ENCODE peak calls at places on chromosomes 2 and 18, in six cellular contexts. F is H1, C is IMR-90, L is mesenchymal stem cell, D is H9, W is trophoblast cell. G is an unnamed sample.
A peak's percentile ranks its signal among the peaks of the same experiment; 100 is the strongest.

GRCh38 chr2:68737717-68738116 is 3.1 kb downstream of the ARHGAP25 start:
- DNase-seq in D (no peak), L (peak; percentile 47), W (no peak), C (no peak), F (no peak), G (no peak)

GRCh38 chr2:62410015-62410453 is 96.0 kb downstream of the TMEM17 start:
- DNase-seq in C (no peak), F (no peak), L (no peak), W (no peak), D (no peak), G (no peak)

GRCh38 chr18:57441395-57441794 is 6.2 kb downstream of the ONECUT2 start:
- DNase-seq in L (no peak), D (peak; percentile 66), F (no peak), W (no peak), C (peak; percentile 33), G (no peak)

GRCh38 chr2:171407030-171407707 is 26.6 kb downstream of the METTL8 start:
- DNase-seq in D (no peak), W (no peak), C (no peak), F (no peak), L (no peak), G (no peak)

GRCh38 chr18:23498062-23498582 is 5.2 kb upstream of the RMC1 start:
- DNase-seq in D (no peak), C (no peak), L (no peak), W (no peak), F (no peak), G (no peak)

GRCh38 chr2:169757356-169757755 is 23.7 kb downstream of the KLHL23 start:
- DNase-seq in D (no peak), C (no peak), W (no peak), F (no peak), L (no peak), G (no peak)

GRCh38 chr2:74080346-74080745 is 67.4 kb downstream of the BOLA3 start:
- DNase-seq in W (no peak), C (no peak), L (no peak), D (no peak), F (no peak), G (no peak)

GRCh38 chr18:79383388-79384056 is 12.2 kb upstream of the NFATC1 start:
- DNase-seq in D (peak; percentile 19), F (no peak), L (no peak), C (no peak), W (no peak), G (no peak)

GRCh38 chr2:60505861-60506260 is 47.6 kb downstream of the BCL11A start:
- DNase-seq in C (no peak), D (no peak), F (no peak), W (no peak), L (no peak), G (no peak)

GRCh38 chr2:44884677-44885076 is 56.8 kb upstream of the SIX3 start:
- DNase-seq in D (no peak), L (no peak), W (no peak), F (no peak), C (no peak), G (no peak)

GRCh38 chr2:27736890-27737204 is 34.7 kb upstream of the MRPL33 start:
- DNase-seq in D (no peak), F (no peak), W (no peak), L (no peak), C (no peak), G (no peak)

GRCh38 chr2:529852-530251 is 147.4 kb downstream of the TMEM18 start:
- DNase-seq in L (no peak), W (no peak), D (no peak), C (no peak), F (no peak), G (no peak)

GRCh38 chr2:160085662-160086061 is 23.2 kb upstream of the PLA2R1 start:
- DNase-seq in W (no peak), L (no peak), F (no peak), D (no peak), C (no peak), G (no peak)

GRCh38 chr2:119407430-119408220 is 24.0 kb upstream of the TMEM37 start:
- DNase-seq in D (peak; percentile 59), C (peak; percentile 58), F (no peak), L (peak; percentile 67), W (peak; percentile 18), G (peak; percentile 61)

GRCh38 chr2:5694016-5694690 is 2.0 kb downstream of the SOX11 start:
- DNase-seq in D (no peak), C (peak; percentile 25), W (no peak), L (peak; percentile 32), F (no peak), G (no peak)

GRCh38 chr2:64524604-64525322 is 635 bp downstream of the AFTPH start:
- DNase-seq in W (peak; percentile 49), D (peak; percentile 48), F (no peak), L (peak; percentile 54), C (peak; percentile 7), G (no peak)

GRCh38 chr2:57597940-57598339 is 448.7 kb upstream of the VRK2 start:
- DNase-seq in W (no peak), D (no peak), C (no peak), F (no peak), L (no peak), G (no peak)

DNA sequence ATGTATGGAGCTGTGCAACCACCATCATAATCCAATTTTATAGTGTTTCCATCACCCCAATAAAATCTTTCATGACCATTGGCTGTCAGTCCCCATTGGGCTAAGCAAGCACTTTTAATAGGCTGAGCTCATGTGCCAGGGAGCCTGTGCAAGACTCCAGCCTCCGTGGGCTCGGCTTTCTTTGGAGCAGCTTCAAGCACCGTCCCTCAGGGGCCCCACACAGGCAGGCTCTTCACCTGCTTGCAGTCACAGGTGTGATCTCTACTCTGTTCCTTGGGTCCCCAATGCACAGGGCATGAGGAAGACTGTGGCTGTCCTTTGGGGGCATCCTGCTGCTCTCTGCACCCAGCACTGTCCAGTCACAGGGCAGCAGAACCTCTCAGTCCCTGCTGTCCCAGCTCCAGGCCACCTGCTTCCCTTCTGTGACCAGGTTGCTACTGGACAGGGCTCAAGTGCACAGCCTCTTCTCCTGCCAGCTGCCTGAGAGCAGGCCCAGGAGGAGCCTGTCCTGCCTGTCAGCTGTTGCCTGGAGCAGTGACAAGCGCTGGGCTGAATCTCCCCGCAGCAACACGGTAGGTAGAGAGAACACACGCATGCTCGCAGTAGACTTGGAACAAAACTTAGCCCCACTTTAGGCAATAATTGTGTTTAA is 40.7 kb upstream of the TMEM131 start:
- DNase-seq in W (no peak), D (no peak), F (no peak), C (no peak), L (no peak), G (no peak)
- H2AK5ac ChIP-seq in W (no peak overlapping the region), D (no peak overlapping the region), F (no peak overlapping the region), C (no peak overlapping the region), L (no peak overlapping the region), G (no peak overlapping the region)

DNA sequence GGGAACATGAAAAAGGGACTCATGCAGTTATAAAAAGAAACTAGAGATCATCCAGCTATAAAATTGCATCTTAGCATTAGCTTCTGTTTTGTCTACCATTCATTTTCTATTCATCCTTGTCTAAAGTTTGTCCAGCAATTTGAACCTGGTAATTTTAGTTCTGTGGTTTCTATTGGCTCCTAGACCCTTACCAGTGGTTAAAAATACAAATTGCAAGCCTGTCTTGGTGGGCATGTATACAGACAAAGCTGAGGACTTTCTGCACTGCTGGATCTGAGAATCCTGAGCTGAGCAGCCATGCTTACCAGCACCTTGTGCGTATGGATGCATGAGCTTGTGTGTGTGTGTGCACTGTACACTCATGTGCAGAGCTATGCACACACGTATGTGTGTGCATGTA is 144.9 kb downstream of the FAM210A start:
- DNase-seq in F (no peak), L (no peak), C (no peak), W (no peak), D (no peak), G (no peak)
- H2AFZ ChIP-seq in F (no peak overlapping the region), L (no peak overlapping the region), C (no peak overlapping the region), W (no peak overlapping the region), D (no peak overlapping the region), G (no peak overlapping the region)

GRCh38 chr18:24862225-24862893 is 401.9 kb downstream of the HRH4 start:
- DNase-seq in L (no peak), D (peak; percentile 37), C (no peak), F (no peak), W (no peak), G (peak; percentile 57)
- H2AK5ac ChIP-seq in L (no peak overlapping the region), D (no peak overlapping the region), C (no peak overlapping the region), F (peak overlapping the region; percentile 40), W (no peak overlapping the region), G (no peak overlapping the region)

GRCh38 chr2:113013336-113013661 is 8.0 kb downstream of the IL36A start:
- DNase-seq in C (no peak), D (no peak), W (no peak), L (no peak), F (no peak), G (no peak)

GRCh38 chr2:113010088-113010487 is 4.8 kb downstream of the IL36A start:
- DNase-seq in L (no peak), W (peak; percentile 17), D (no peak), C (peak; percentile 2), F (no peak), G (no peak)

GRCh38 chr2:113011108-113011507 is 5.8 kb downstream of the IL36A start:
- DNase-seq in C (no peak), L (no peak), D (no peak), F (no peak), W (no peak), G (no peak)

GRCh38 chr2:113014067-113014466 is 8.8 kb downstream of the IL36A start:
- DNase-seq in L (no peak), F (no peak), C (no peak), D (no peak), W (no peak), G (no peak)

DNA sequence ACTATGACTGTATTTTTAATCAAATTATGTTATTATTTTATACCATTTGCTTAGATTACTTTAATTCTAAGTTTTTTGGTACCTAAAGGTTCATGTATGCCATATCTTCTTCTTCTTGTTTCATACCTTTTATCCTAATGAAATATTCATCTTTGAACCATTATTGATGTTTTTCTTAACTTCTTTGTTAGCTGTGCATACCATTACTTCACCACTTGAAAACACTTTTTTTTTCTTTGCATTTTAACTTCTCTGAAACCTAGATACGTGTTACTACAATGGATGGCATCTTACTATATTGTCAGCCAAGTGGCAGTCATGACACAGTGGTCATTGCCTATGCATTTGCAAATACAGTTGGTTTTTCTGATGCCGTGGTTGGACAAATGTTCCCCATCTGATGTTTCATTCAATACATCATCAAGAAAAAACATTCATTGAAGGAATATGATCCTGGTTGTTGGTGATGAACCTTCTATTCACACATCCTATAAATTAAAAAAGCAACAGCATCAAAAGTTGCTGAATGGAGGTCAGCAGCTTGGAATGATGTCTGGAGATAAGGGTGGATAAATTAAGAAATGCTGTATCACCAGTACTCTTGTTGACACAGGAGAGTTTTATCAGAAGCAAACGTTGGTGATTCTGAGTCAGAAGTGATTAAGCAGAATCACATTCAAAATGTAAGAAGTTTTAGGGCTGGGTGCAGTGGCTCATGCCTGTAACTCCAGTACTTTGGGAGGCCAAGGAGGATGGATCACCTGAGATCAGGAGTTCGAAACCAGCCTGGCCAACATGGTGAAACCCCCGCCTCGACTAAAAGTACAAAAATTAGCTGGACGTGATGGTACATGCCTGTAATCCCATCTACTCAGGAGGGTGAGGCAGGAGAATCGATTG is 7.4 kb downstream of the IL36A start:
- DNase-seq in C (peak; percentile 36), W (no peak), D (no peak), L (no peak), F (no peak), G (no peak)
- H2AFZ ChIP-seq in C (no peak overlapping the region), W (no peak overlapping the region), D (no peak overlapping the region), L (no peak overlapping the region), F (no peak overlapping the region), G (peak overlapping the region; percentile 21)

G was measured in neuronal stem cell.